ENCODE peak calls at places on chromosome 18, in six cellular contexts. L, P, A, J, V and M are unnamed samples.

GRCh38 chr18:63161032-63161727 is 158.4 kb downstream of the BCL2 start:
- DNase-seq in P (no peak), J (peak), A (no peak), V (no peak), L (no peak), M (no peak)

GRCh38 chr18:55320399-55321255 is 267.4 kb downstream of the TCF4 start:
- DNase-seq in V (no peak), J (no peak), L (no peak), P (no peak), A (no peak), M (no peak)

GRCh38 chr18:452801-453200 is 47.7 kb downstream of the COLEC12 start:
- DNase-seq in A (no peak), P (no peak), V (no peak), J (no peak), L (no peak), M (no peak)

GRCh38 chr18:13377496-13377895 is 158.9 kb downstream of the LDLRAD4 start:
- DNase-seq in L (no peak), P (no peak), A (no peak), J (no peak), V (no peak), M (no peak)

GRCh38 chr18:54134053-54134452 is 90.4 kb downstream of the MBD2 start:
- DNase-seq in A (no peak), L (no peak), J (no peak), P (no peak), V (no peak), M (no peak)

GRCh38 chr18:68660355-68661183 is 54.3 kb downstream of the TMX3 start:
- DNase-seq in L (no peak), V (no peak), A (peak), P (peak), J (no peak), M (no peak)

GRCh38 chr18:63758616-63759015 is 16.6 kb upstream of the SERPINB7 start:
- DNase-seq in V (no peak), J (no peak), A (no peak), L (no peak), P (no peak), M (no peak)

GRCh38 chr18:49920731-49921130 is 107.4 kb upstream of the ACAA2 start:
- DNase-seq in V (no peak), L (no peak), P (no peak), J (no peak), A (no peak), M (no peak)

GRCh38 chr18:8771930-8772329 is 66.6 kb downstream of the MTCL1 start:
- DNase-seq in P (no peak), J (no peak), L (no peak), V (no peak), A (peak), M (no peak)

GRCh38 chr18:48446582-48447225 is 37.5 kb upstream of the ZBTB7C start:
- DNase-seq in J (no peak), L (peak), P (peak), V (peak), A (peak), M (peak)

GRCh38 chr18:67476585-67476984 is 39.9 kb downstream of the DSEL start:
- DNase-seq in V (no peak), P (no peak), L (no peak), A (no peak), J (no peak), M (no peak)

GRCh38 chr18:31831903-31832302 is 71.2 kb upstream of the SLC25A52 start:
- DNase-seq in A (no peak), L (no peak), P (no peak), V (no peak), J (no peak), M (no peak)

GRCh38 chr18:33578371-33579146 is 540 bp downstream of the ASXL3 start:
- DNase-seq in J (no peak), A (no peak), L (peak), V (peak), P (peak), M (no peak)

GRCh38 chr18:33839452-33840225 is 261.6 kb downstream of the ASXL3 start:
- DNase-seq in A (peak), P (peak), J (no peak), V (no peak), L (peak), M (no peak)

GRCh38 chr18:37541517-37541916 is 24.1 kb downstream of the CELF4 start:
- DNase-seq in P (no peak), V (no peak), A (no peak), L (no peak), J (no peak), M (no peak)

GRCh38 chr18:11728247-11728646 is 39.2 kb downstream of the GNAL start:
- DNase-seq in V (no peak), A (peak), J (no peak), L (no peak), P (peak), M (no peak)

GRCh38 chr18:46133534-46133933 is 29.3 kb downstream of the HAUS1 start:
- DNase-seq in P (no peak), V (no peak), A (no peak), L (no peak), J (no peak), M (no peak)

GRCh38 chr18:2855560-2856350 is 8.9 kb downstream of the EMILIN2 start:
- DNase-seq in J (no peak), L (no peak), A (peak), V (no peak), P (peak), M (no peak)

GRCh38 chr18:79385749-79386341 is 9.9 kb upstream of the NFATC1 start:
- DNase-seq in A (no peak), P (no peak), L (no peak), V (no peak), J (no peak), M (no peak)

GRCh38 chr18:74242451-74243096 is 49.2 kb downstream of the CYB5A start:
- DNase-seq in P (peak), V (no peak), J (no peak), L (no peak), A (peak), M (no peak)

GRCh38 chr18:55233850-55234249 is 274.6 kb upstream of the CCDC68 start:
- DNase-seq in P (no peak), L (no peak), V (no peak), A (no peak), J (no peak), M (no peak)

GRCh38 chr18:25067291-25068050 is 284.5 kb downstream of the ZNF521 start:
- DNase-seq in V (no peak), P (no peak), L (no peak), J (no peak), A (no peak), M (no peak)

GRCh38 chr18:75869197-75869596 is 441.7 kb upstream of the SMIM21 start:
- DNase-seq in L (no peak), V (no peak), J (no peak), P (no peak), A (no peak), M (no peak)

GRCh38 chr18:75879196-75879595 is 451.7 kb upstream of the SMIM21 start:
- DNase-seq in J (no peak), L (no peak), A (no peak), P (no peak), V (no peak), M (no peak)

GRCh38 chr18:75875559-75875958 is 448.1 kb upstream of the SMIM21 start:
- DNase-seq in J (no peak), V (no peak), P (no peak), L (no peak), A (no peak), M (no peak)

GRCh38 chr18:75880266-75880665 is 452.8 kb upstream of the SMIM21 start:
- DNase-seq in L (no peak), A (no peak), V (no peak), J (no peak), P (no peak), M (no peak)

GRCh38 chr18:75874401-75875093 is 447.0 kb upstream of the SMIM21 start:
- DNase-seq in J (no peak), V (no peak), P (no peak), L (no peak), A (no peak), M (no peak)
- TF ChIP-seq POLR2AphosphoS5 in J (no peak), V (no peak), P (no peak), L (no peak), A (no peak), M (no peak)

GRCh38 chr18:23356416-23356815 is 96.7 kb upstream of the RIOK3 start:
- DNase-seq in V (no peak), J (no peak), P (peak), L (no peak), A (no peak), M (no peak)

GRCh38 chr18:23354625-23355024 is 98.5 kb upstream of the RIOK3 start:
- DNase-seq in P (peak), J (no peak), L (no peak), A (peak), V (peak), M (no peak)

GRCh38 chr18:23355206-23355605 is 97.9 kb upstream of the RIOK3 start:
- DNase-seq in P (no peak), J (no peak), V (peak), L (no peak), A (no peak), M (no peak)

GRCh38 chr18:23356915-23357421 is 96.1 kb upstream of the RIOK3 start:
- DNase-seq in L (no peak), A (no peak), V (no peak), J (no peak), P (peak), M (no peak)

GRCh38 chr18:23357992-23358594 is 95.0 kb upstream of the RIOK3 start:
- DNase-seq in J (no peak), P (no peak), V (no peak), L (no peak), A (no peak), M (no peak)
- TF ChIP-seq POLR2A in J (no peak), P (no peak), V (no peak), L (no peak), A (no peak), M (no peak)

DNA sequence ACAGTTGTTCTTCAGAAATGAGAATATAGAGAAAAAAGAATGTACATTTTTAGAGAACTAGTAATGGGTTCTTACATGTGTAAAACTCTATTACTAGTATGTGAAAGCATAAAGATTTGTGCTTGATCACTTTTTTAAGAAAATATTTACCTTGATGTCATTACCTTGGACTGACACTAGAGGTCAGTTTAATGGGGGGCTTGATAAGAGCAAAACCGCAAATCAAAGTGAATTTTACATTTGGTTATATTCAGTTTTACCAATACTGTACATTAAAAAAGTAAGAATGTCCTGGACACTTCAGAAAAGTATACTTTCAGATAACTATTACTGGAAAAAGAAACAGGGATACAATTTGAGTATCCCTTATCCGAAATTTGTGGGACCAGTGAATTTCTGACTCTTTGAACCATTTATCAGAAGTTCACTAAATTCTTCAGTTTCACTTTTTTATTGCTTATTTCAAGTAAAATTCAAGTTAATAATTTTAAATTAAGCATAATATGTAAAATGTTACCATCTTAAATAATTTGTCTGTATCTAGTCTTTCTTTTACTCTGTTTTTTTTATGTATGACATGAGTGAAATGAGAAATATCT is 1149.5 kb downstream of the DSC3 start:
- DNase-seq in P (no peak), A (peak), V (no peak), L (no peak), J (no peak), M (no peak)
- TF ChIP-seq TAF1 in P (no peak), A (no peak), V (no peak), L (no peak), J (no peak), M (no peak)

DNA sequence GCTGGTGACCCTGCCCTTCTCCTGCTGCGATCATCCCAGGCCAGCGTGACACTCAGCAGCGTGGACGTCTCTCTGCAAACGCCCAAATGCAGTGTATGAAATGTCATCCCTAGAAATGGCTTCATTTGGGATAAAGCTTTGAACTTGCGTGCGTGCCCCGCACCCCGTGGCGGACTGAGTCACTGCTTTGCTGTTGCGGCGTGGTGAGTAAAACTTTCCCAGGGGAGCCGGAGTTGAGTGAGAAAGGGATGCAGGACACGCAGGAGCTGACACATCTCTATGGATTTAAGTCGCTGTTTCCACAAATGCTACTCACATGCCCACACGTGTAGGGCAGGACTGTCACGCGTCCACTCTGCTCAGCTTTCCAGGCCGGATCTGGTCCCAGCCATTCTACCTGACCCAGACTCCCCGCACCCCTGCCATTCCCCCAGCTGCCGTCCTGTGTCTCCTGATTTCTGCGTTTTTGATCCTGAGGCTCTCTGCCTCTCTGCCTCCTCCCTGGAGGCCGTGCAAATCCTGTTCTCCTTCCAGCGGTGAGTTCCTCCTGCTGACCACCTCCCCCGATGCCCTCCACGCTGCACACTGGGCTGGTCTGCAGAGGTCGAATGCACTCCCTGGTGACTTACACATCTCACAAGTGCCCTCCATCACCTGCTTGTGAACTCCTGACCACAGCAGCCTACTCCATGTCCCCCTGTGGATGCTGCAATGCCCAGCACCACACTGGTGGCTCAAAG is 88.9 kb downstream of the MBP start:
- DNase-seq in V (no peak), L (no peak), A (no peak), J (no peak), P (no peak), M (no peak)
- TF ChIP-seq POLR2AphosphoS5 in V (no peak), L (no peak), A (no peak), J (no peak), P (no peak), M (no peak)

GRCh38 chr18:77131100-77131651 is 1.4 kb downstream of the MBP start:
- DNase-seq in P (no peak), A (no peak), V (no peak), L (no peak), J (no peak), M (no peak)
- TF ChIP-seq POLR2A in P (no peak), A (no peak), V (no peak), L (no peak), J (no peak), M (no peak)

DNA sequence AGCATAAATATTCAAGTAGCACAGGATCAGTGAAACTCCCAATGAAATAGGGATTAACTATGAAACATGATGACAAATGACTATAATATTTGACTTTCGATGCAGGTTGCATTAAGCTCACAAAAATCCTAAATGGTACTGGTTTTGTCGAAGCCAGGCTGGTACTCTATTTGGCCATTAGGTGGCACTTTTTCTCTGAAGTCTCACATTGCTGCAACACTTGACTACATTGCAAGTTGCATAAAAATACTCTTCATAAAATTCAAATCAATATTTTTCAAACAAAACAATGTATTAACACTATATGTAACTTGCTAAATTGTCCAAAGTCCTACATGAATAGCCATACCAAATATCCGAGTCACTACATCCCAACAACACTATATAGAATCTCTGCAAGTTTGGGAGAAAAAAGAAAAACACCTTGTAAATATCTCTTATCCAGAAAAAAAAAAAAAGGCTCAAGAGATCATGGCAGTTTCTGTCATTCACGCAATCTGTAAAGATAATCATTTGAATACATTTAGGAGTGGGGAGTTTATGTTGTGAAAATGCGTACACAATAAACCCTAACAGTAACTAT is 9.5 kb downstream of the RTTN start:
- DNase-seq in J (no peak), L (no peak), V (no peak), P (peak), A (peak), M (peak)
- TF ChIP-seq TAF1 in J (no peak), L (no peak), V (no peak), P (no peak), A (no peak), M (no peak)